ENCODE peak calls at places on chromosomes 16 and 17, in nine cellular contexts. K, J, A, U, T, V, E, W and G are unnamed samples.

GRCh38 chr16:74984194-74984669 is 691 bp downstream of the WDR59 start:
- DNase-seq in K (no peak), J (no peak), A (no peak), U (no peak), T (no peak), V (peak), E (peak), W (peak), G (no peak)

GRCh38 chr16:3089717-3090592 is 9.1 kb downstream of the ZSCAN10 start:
- DNase-seq in K (no peak), J (peak), A (no peak), U (no peak), T (no peak), V (no peak), E (no peak), W (no peak), G (no peak)

GRCh38 chr17:66309793-66310192 is 7.4 kb downstream of the PRKCA start:
- DNase-seq in K (no peak), J (no peak), A (no peak), U (no peak), T (no peak), V (no peak), E (no peak), W (no peak), G (no peak)

GRCh38 chr17:78313735-78314648 is 45.9 kb downstream of the SOCS3 start:
- DNase-seq in K (peak), J (peak), A (peak), U (peak), T (peak), V (peak), E (peak), W (peak), G (no peak)

GRCh38 chr16:82631701-82632685 is 5.2 kb downstream of the CDH13 start:
- DNase-seq in K (peak), J (no peak), A (no peak), U (no peak), T (peak), V (no peak), E (no peak), W (peak), G (no peak)

GRCh38 chr16:25413962-25414361 is 156.3 kb upstream of the ZKSCAN2 start:
- DNase-seq in K (no peak), J (no peak), A (no peak), U (no peak), T (no peak), V (peak), E (no peak), W (peak), G (no peak)

GRCh38 chr17:80981062-80981902 is 10.4 kb upstream of the CHMP6 start:
- DNase-seq in K (peak), J (no peak), A (no peak), U (no peak), T (no peak), V (no peak), E (no peak), W (peak), G (no peak)

GRCh38 chr16:67173808-67174705 is 3.7 kb downstream of the NOL3 start:
- DNase-seq in K (peak), J (peak), A (peak), U (peak), T (peak), V (peak), E (peak), W (peak), G (peak)

GRCh38 chr17:62626719-62627218 is 701 bp upstream of the MRC2 start:
- DNase-seq in K (peak), J (no peak), A (peak), U (no peak), T (peak), V (peak), E (peak), W (peak), G (no peak)

GRCh38 chr17:76714822-76715461 is 4.2 kb upstream of the MXRA7 start:
- DNase-seq in K (peak), J (peak), A (peak), U (no peak), T (peak), V (peak), E (no peak), W (peak), G (peak)

GRCh38 chr16:54204756-54205155 is 81.8 kb downstream of the IRX3 start:
- DNase-seq in K (no peak), J (no peak), A (no peak), U (no peak), T (no peak), V (no peak), E (no peak), W (no peak), G (peak)

GRCh38 chr16:69171325-69172095 is 15.5 kb upstream of the SNTB2 start:
- DNase-seq in K (no peak), J (no peak), A (no peak), U (no peak), T (no peak), V (peak), E (no peak), W (no peak), G (no peak)
- H3K27ac ChIP-seq in K (no peak), J (no peak), A (peak), U (peak), T (peak), V (peak), E (peak), W (no peak), G (no peak)

GRCh38 chr17:4246674-4247073 is 17.1 kb downstream of the ANKFY1 start:
- DNase-seq in K (no peak), J (no peak), A (no peak), U (no peak), T (no peak), V (no peak), E (no peak), W (no peak), G (no peak)

GRCh38 chr17:4248504-4249277 is 15.1 kb downstream of the ANKFY1 start:
- DNase-seq in K (no peak), J (no peak), A (no peak), U (no peak), T (no peak), V (no peak), E (no peak), W (no peak), G (no peak)

GRCh38 chr17:4249452-4250029 is 14.2 kb downstream of the ANKFY1 start:
- DNase-seq in K (peak), J (no peak), A (no peak), U (peak), T (no peak), V (peak), E (peak), W (peak), G (no peak)

GRCh38 chr17:4247361-4247980 is 16.3 kb downstream of the ANKFY1 start:
- DNase-seq in K (no peak), J (no peak), A (no peak), U (peak), T (no peak), V (no peak), E (peak), W (peak), G (no peak)

GRCh38 chr17:4247981-4248388 is 15.8 kb downstream of the ANKFY1 start:
- DNase-seq in K (no peak), J (no peak), A (no peak), U (peak), T (no peak), V (no peak), E (peak), W (peak), G (no peak)
- H3K27ac ChIP-seq in K (no peak), J (no peak), A (peak), U (peak), T (peak), V (no peak), E (peak), W (peak), G (no peak)

GRCh38 chr17:15237106-15237425 is 28.1 kb downstream of the PMP22 start:
- DNase-seq in K (no peak), J (no peak), A (no peak), U (peak), T (no peak), V (no peak), E (no peak), W (no peak), G (no peak)

GRCh38 chr17:15238064-15238463 is 27.1 kb downstream of the PMP22 start:
- DNase-seq in K (no peak), J (no peak), A (no peak), U (no peak), T (no peak), V (no peak), E (no peak), W (no peak), G (no peak)

GRCh38 chr17:15236281-15237105 is 28.6 kb downstream of the PMP22 start:
- DNase-seq in K (no peak), J (no peak), A (no peak), U (no peak), T (no peak), V (peak), E (no peak), W (peak), G (no peak)

GRCh38 chr17:15240617-15241016 is 24.5 kb downstream of the PMP22 start:
- DNase-seq in K (no peak), J (no peak), A (no peak), U (no peak), T (no peak), V (no peak), E (no peak), W (no peak), G (no peak)

DNA sequence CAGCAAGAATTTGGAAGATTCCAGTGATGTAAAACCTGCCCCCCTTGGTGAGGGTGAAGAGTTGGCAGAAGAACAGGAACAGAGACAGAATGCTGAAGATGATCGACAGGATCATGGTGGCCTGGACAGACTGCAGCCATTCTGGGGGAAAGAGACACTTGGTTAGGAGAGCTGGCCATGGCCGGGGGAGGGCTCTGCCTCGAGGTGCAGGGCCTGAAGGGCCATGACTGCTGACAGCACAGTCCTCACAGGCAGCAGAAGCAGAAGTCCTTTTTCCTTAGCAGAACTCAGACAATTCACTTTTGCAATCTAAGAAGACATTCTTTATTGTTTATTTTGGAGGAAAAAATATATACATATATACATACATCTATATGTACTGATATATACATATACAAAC is 25.7 kb downstream of the PMP22 start:
- DNase-seq in K (no peak), J (no peak), A (no peak), U (no peak), T (no peak), V (no peak), E (no peak), W (no peak), G (no peak)
- H3K27ac ChIP-seq in K (no peak), J (no peak), A (no peak), U (no peak), T (no peak), V (no peak), E (no peak), W (no peak), G (no peak)

GRCh38 chr17:56110463-56111138 is 42.7 kb upstream of the ANKFN1 start:
- DNase-seq in K (no peak), J (no peak), A (no peak), U (peak), T (no peak), V (no peak), E (no peak), W (no peak), G (no peak)
- H3K27ac ChIP-seq in K (no peak), J (no peak), A (no peak), U (peak), T (no peak), V (no peak), E (no peak), W (no peak), G (no peak)

GRCh38 chr16:87178177-87178863 is 138.9 kb downstream of the C16orf95 start:
- DNase-seq in K (peak), J (no peak), A (no peak), U (no peak), T (no peak), V (no peak), E (no peak), W (no peak), G (no peak)
- H3K27ac ChIP-seq in K (no peak), J (no peak), A (peak), U (no peak), T (no peak), V (no peak), E (no peak), W (no peak), G (no peak)

GRCh38 chr16:4687946-4688673 is 5.3 kb upstream of the NUDT16L1 start:
- DNase-seq in K (no peak), J (peak), A (no peak), U (no peak), T (no peak), V (no peak), E (no peak), W (no peak), G (no peak)

GRCh38 chr16:4687416-4687815 is 5.9 kb upstream of the NUDT16L1 start:
- DNase-seq in K (no peak), J (no peak), A (no peak), U (no peak), T (no peak), V (no peak), E (no peak), W (no peak), G (no peak)

GRCh38 chr16:4685776-4686496 is 7.4 kb upstream of the NUDT16L1 start:
- DNase-seq in K (no peak), J (peak), A (no peak), U (no peak), T (no peak), V (no peak), E (no peak), W (no peak), G (no peak)

GRCh38 chr16:4685292-4685691 is 8.1 kb upstream of the NUDT16L1 start:
- DNase-seq in K (no peak), J (peak), A (no peak), U (no peak), T (no peak), V (no peak), E (no peak), W (no peak), G (peak)

GRCh38 chr16:4686497-4687210 is 6.7 kb upstream of the NUDT16L1 start:
- DNase-seq in K (no peak), J (peak), A (no peak), U (no peak), T (no peak), V (no peak), E (no peak), W (no peak), G (no peak)
- H3K27ac ChIP-seq in K (no peak), J (no peak), A (no peak), U (no peak), T (peak), V (no peak), E (no peak), W (no peak), G (no peak)

DNA sequence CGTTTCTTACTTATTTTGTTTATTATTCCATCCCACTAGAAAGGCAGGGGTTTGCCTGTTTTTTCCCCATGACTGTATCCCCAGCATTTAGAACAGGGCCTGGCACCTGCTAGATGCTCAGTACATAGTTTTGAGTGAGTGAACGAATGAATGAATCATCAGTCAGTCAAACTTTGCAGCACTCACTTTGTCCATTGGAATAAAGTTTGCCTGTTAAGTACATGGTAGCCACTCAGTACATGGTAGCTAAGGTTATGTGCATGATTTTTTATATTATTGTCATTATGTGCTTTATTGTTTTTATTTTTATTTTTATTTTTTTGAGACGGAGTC is 88.5 kb downstream of the CMIP start:
- DNase-seq in K (no peak), J (no peak), A (no peak), U (no peak), T (no peak), V (no peak), E (no peak), W (no peak), G (no peak)
- H3K27ac ChIP-seq in K (no peak), J (no peak), A (no peak), U (peak), T (no peak), V (no peak), E (peak), W (no peak), G (no peak)